ENCODE peak calls at places on chromosome 17, in five cellular contexts. J, W, E, C and Z are unnamed samples.

GRCh38 chr17:65463242-65463641 is 98.2 kb downstream of the AXIN2 start:
- DNase-seq in J (no peak), C (no peak), E (no peak), W (peak), Z (peak)

GRCh38 chr17:77453613-77454559 is 313.1 kb downstream of the SEC14L1 start:
- DNase-seq in W (peak), J (no peak), E (peak), C (peak), Z (no peak)

GRCh38 chr17:19470529-19471261 is 59.7 kb downstream of the RNF112 start:
- DNase-seq in J (no peak), C (peak), W (no peak), E (no peak), Z (peak)

GRCh38 chr17:75698659-75699058 is 22.6 kb upstream of the ITGB4 start:
- DNase-seq in C (no peak), E (no peak), W (no peak), J (no peak), Z (no peak)

GRCh38 chr17:62792122-62792800 is 15.9 kb downstream of the MARCHF10 start:
- DNase-seq in C (no peak), E (no peak), J (no peak), W (peak), Z (no peak)

GRCh38 chr17:33725675-33726271 is 432.7 kb upstream of the ASIC2 start:
- DNase-seq in W (peak), E (peak), J (no peak), C (no peak), Z (no peak)

GRCh38 chr17:78001612-78002011 is 43.1 kb downstream of the TNRC6C start:
- DNase-seq in W (no peak), J (no peak), E (no peak), C (no peak), Z (no peak)

GRCh38 chr17:31392002-31392855 is 754 bp downstream of the RAB11FIP4 start:
- DNase-seq in W (no peak), C (no peak), J (no peak), E (no peak), Z (peak)

GRCh38 chr17:59330314-59330942 is 1.0 kb upstream of the YPEL2 start:
- DNase-seq in W (peak), E (peak), C (no peak), J (no peak), Z (no peak)

GRCh38 chr17:60077672-60078519 is 825 bp downstream of the HEATR6 start:
- DNase-seq in C (no peak), J (peak), W (peak), E (no peak), Z (no peak)

GRCh38 chr17:68346448-68346847 is 55.2 kb downstream of the ARSG start:
- DNase-seq in W (no peak), E (peak), J (peak), C (no peak), Z (no peak)

GRCh38 chr17:74393323-74393942 is 26.1 kb downstream of the GPR142 start:
- DNase-seq in E (no peak), J (no peak), C (no peak), W (no peak), Z (no peak)

GRCh38 chr17:7260601-7261376 is 1.5 kb downstream of the CLDN7 start:
- DNase-seq in C (peak), J (no peak), W (peak), E (peak), Z (no peak)

GRCh38 chr17:35088647-35088910 is 25.1 kb upstream of the RFFL start:
- DNase-seq in E (no peak), C (no peak), W (peak), J (no peak), Z (no peak)

GRCh38 chr17:80929449-80929848 is 62.2 kb upstream of the CHMP6 start:
- DNase-seq in J (no peak), C (no peak), W (no peak), E (no peak), Z (no peak)

GRCh38 chr17:50244771-50245170 is 29.5 kb upstream of the TMEM92 start:
- DNase-seq in W (no peak), C (no peak), J (no peak), E (no peak), Z (no peak)

GRCh38 chr17:75691371-75692290 is 24.5 kb downstream of the SAP30BP start:
- DNase-seq in E (peak), W (peak), J (no peak), C (no peak), Z (no peak)

GRCh38 chr17:33024688-33025486 is 33.2 kb downstream of the SPACA3 start:
- DNase-seq in W (no peak), C (no peak), J (no peak), E (no peak), Z (no peak)

GRCh38 chr17:79965806-79966205 is 69.9 kb downstream of the TBC1D16 start:
- DNase-seq in W (no peak), J (no peak), E (no peak), C (peak), Z (no peak)

GRCh38 chr17:15955793-15956541 is 11.0 kb downstream of the ADORA2B start:
- DNase-seq in E (no peak), W (no peak), J (no peak), C (no peak), Z (no peak)

GRCh38 chr17:77314601-77315000 is 173.8 kb downstream of the SEC14L1 start:
- DNase-seq in E (no peak), W (no peak), C (no peak), J (no peak), Z (no peak)

GRCh38 chr17:47730681-47731080 is 2.4 kb upstream of the TBX21 start:
- DNase-seq in J (no peak), C (no peak), E (no peak), W (no peak), Z (no peak)